ENCODE peak calls at places on chromosome 1, in six cellular contexts. N, X, T, H, E and S are unnamed samples.

GRCh38 chr1:201136696-201137392 is 9.9 kb upstream of the ASCL5 start:
- DNase-seq in N (no peak), X (no peak), T (no peak), H (no peak), E (no peak), S (no peak)

GRCh38 chr1:24052119-24052695 is 59.7 kb downstream of the MYOM3 start:
- DNase-seq in N (peak), X (no peak), T (peak), H (no peak), E (no peak), S (no peak)

GRCh38 chr1:50060279-50060678 is 36.5 kb upstream of the AGBL4 start:
- DNase-seq in N (no peak), X (peak), T (no peak), H (no peak), E (no peak), S (no peak)

GRCh38 chr1:96703186-96703585 is 18.4 kb upstream of the PTBP2 start:
- DNase-seq in N (peak), X (peak), T (peak), H (no peak), E (no peak), S (no peak)

GRCh38 chr1:152774875-152775274 is at the start of gene LCE1F:
- DNase-seq in N (no peak), X (no peak), T (no peak), H (no peak), E (no peak), S (no peak)

GRCh38 chr1:234009668-234010067 is 105.2 kb downstream of the SLC35F3 start:
- DNase-seq in N (no peak), X (no peak), T (no peak), H (no peak), E (no peak), S (no peak)

GRCh38 chr1:16621300-16621658 is 7.9 kb upstream of the NBPF1 start:
- DNase-seq in N (no peak), X (no peak), T (no peak), H (no peak), E (no peak), S (no peak)

GRCh38 chr1:111719135-111719534 is 20.1 kb downstream of the INKA2 start:
- DNase-seq in N (no peak), X (no peak), T (no peak), H (no peak), E (no peak), S (no peak)

GRCh38 chr1:24321712-24322635 is 2.8 kb downstream of the GRHL3 start:
- DNase-seq in N (peak), X (peak), T (peak), H (peak), E (peak), S (peak)

GRCh38 chr1:107829083-107829771 is 135.8 kb downstream of the VAV3 start:
- DNase-seq in N (no peak), X (peak), T (no peak), H (no peak), E (no peak), S (no peak)

GRCh38 chr1:64006276-64007051 is 197.0 kb upstream of the UBE2U start:
- DNase-seq in N (peak), X (peak), T (peak), H (no peak), E (peak), S (no peak)

GRCh38 chr1:32014937-32015363 is 1.3 kb downstream of the KHDRBS1 start:
- DNase-seq in N (no peak), X (no peak), T (no peak), H (no peak), E (no peak), S (no peak)

GRCh38 chr1:52663716-52664115 is 30.7 kb downstream of the SHISAL2A start:
- DNase-seq in N (peak), X (no peak), T (no peak), H (no peak), E (no peak), S (no peak)

GRCh38 chr1:226406401-226406881 is 1.5 kb downstream of the PARP1 start:
- DNase-seq in N (peak), X (peak), T (peak), H (peak), E (peak), S (no peak)

GRCh38 chr1:173554541-173555250 is 48.2 kb downstream of the SLC9C2 start:
- DNase-seq in N (no peak), X (no peak), T (no peak), H (no peak), E (peak), S (no peak)

GRCh38 chr1:116853680-116854191 is 56.0 kb upstream of the PTGFRN start:
- DNase-seq in N (peak), X (peak), T (peak), H (no peak), E (peak), S (peak)

GRCh38 chr1:97680894-97681293 is 239.9 kb downstream of the DPYD start:
- DNase-seq in N (peak), X (no peak), T (peak), H (no peak), E (no peak), S (no peak)

GRCh38 chr1:164613176-164613575 is 54.2 kb downstream of the PBX1 start:
- DNase-seq in N (no peak), X (peak), T (no peak), H (no peak), E (peak), S (no peak)

GRCh38 chr1:118304722-118305344 is 119.8 kb upstream of the SPAG17 start:
- DNase-seq in N (peak), X (peak), T (no peak), H (no peak), E (peak), S (peak)

GRCh38 chr1:90340604-90341003 is 345.7 kb downstream of the ZNF326 start:
- DNase-seq in N (no peak), X (no peak), T (no peak), H (no peak), E (no peak), S (no peak)

GRCh38 chr1:183945432-183946308 is 91.9 kb downstream of the COLGALT2 start:
- DNase-seq in N (no peak), X (no peak), T (no peak), H (no peak), E (no peak), S (no peak)

DNA sequence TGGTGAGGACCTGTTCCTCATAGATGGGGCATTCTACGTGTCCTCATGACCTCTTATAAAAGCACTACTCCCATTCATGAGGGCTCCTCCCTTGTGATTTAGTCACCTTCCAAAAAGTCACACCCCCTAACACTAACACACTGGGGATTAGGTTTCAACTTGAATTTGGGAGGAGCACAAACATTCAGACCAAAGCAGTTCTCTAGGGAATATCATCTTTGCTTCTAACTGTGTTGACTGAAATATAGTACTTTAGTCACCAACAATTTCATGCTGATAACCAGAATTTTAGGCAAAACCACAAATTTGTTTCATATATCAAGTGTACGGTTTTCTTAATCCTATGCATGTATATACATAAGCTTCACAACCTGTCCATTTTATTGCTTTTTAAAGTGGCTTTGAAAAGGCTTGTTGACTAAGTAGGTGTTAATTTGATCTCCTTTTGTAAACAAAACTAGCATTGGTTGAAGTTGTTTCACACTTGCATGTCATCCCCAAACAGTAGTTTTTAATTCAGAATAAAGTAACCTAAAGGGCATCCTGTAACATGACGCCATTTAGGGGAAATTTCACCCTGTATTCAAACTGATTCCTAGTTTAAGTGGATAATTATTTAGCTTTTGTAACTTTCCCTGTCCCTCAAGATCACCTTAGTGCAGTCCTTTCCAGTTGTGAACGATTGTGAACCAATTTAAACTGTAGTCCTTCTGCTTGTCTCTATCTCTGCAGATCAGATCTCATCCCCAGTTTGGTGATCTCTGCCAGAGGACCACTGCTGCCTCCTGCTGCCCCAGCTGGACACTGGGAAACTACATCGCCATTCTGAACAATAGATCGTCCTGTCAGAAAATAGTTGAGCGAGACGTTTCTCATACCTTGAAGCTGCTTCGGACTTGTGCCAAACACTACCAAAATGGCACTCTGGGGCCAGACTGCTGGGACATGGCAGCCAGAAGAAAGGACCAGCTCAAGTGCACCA is 141.1 kb downstream of the TLR5 start:
- DNase-seq in N (peak), X (no peak), T (no peak), H (no peak), E (peak), S (no peak)
- TF ChIP-seq CTCF in N (peak), X (peak), T (peak), H (no peak), E (no peak), S (no peak)

DNA sequence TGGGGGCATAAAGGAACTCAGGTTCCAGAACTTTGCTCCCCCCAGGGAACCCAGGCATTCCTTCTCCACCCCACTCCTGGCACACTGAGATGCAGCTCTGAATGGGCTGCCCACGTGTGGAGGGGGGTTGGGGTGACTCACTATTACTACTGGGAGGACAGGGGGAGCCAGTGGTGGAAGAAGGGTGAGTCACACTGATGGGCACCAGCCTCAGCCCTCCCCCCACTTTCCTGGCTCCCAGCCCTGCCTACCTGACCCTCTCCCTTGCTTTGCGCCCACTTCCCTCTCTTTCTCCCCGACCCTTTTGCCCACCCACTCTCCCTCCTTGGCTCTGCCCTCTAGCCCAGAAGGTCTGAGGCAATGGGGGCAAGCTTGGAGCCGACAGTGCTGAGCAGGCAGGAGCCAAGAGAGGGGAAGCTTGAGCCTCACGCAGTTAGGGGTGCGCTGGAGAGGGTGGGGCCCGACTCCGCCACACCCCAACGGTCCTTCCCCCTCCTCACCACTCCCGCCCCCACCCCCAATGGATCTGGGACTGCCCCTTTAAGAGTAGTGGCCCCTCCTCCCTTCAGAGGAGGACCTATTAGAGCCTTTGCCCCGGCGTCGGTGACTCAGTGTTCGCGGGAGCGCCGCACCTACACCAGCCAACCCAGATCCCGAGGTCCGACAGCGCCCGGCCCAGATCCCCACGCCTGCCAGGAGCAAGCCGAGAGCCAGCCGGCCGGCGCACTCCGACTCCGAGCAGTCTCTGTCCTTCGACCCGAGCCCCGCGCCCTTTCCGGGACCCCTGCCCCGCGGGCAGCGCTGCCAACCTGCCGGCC is at the start of gene LMNA:
- DNase-seq in N (peak), X (peak), T (peak), H (peak), E (peak), S (peak)
- TF ChIP-seq CTCF in N (no peak), X (no peak), T (no peak), H (no peak), E (no peak), S (no peak)

DNA sequence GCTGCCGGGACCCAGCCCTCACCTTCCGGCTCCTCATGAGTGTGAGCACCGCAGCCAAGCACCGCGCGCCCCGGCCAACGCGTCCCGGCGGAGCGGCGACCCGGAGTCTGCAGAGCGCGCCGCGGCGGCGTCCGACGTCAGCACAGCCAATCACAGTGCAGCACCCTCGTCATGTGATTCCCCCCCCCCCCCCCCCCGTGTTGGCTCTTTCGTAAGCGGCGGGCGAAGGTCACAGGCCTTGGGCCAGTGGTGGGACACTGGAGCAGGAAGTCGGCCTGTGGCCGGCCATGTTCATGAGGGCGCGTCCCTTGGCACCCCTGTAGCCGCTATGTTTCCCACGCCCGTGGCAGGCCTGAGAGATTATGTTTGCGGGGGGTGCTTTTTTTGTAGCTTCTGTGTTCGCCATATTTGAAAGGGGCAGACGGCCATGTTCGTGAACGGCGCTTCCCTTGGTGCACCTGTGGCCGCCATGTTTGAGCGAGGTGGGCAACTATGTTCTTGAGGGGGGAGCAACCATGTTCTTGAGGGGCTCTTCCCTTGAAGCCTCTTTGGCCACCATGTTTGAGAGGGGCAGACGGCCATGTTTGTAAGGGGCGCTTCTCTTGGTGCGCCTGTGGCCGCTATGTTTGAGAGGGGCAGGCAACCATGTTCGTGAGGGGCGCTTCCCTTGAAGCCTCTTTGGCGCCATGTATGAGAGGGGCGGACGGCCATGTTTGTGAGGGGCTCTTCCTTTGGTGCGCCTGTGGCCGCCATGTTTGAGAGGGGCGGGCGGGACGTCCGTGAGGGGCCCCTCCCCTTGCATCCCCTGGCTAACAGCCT is at the start of gene C1orf174:
- DNase-seq in N (peak), X (peak), T (peak), H (peak), E (peak), S (peak)
- TF ChIP-seq CTCF in N (no peak), X (no peak), T (no peak), H (no peak), E (no peak), S (no peak)

DNA sequence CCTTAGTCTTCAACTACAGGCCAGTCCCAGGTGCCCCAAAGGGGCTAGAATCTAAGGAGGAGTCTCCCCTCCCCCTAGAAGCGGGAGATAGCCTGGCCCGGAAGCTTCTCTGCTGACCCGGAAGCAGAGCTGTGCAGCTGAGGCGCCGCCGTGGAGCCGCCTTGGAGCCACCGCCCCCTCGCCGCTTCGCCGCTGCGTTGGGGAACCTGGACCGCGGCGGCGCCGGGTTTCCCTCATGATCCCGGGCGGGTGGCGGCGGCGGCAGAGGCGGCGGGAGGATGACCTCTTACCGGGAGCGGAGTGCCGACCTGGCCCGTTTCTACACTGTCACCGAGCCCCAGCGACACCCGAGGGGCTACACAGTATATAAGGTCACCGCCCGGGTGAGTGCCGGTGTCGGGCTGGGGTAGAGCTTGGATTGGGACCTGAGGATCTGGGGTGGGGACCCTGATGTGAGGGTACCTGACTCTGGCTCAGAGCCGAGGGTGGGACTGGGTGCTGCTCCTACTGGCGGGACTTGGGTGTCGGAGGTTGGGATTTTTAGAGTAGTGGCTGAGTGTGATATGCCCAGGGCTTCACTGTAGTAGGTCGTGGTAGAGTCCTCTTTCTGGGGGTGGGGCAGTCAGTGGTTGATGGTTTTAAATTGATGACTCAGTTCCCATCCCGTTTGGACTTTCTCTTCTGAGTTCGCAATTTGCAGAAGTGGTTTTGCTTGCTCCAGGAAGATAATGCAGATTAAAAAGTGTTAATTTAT is at the start of gene RPS6KC1:
- DNase-seq in N (peak), X (peak), T (peak), H (peak), E (peak), S (peak)
- TF ChIP-seq CTCF in N (peak), X (peak), T (no peak), H (no peak), E (no peak), S (no peak)

GRCh38 chr1:94783342-94784264 is 36.6 kb upstream of the SLC44A3 start:
- DNase-seq in N (peak), X (peak), T (peak), H (peak), E (no peak), S (no peak)
- TF ChIP-seq CTCF in N (no peak), X (no peak), T (no peak), H (no peak), E (no peak), S (no peak)

GRCh38 chr1:162878000-162878596 is 17.1 kb upstream of the CCDC190 start:
- DNase-seq in N (peak), X (peak), T (peak), H (no peak), E (peak), S (peak)

GRCh38 chr1:162877412-162877811 is 16.4 kb upstream of the CCDC190 start:
- DNase-seq in N (no peak), X (no peak), T (no peak), H (no peak), E (no peak), S (no peak)

GRCh38 chr1:162876751-162877150 is 15.8 kb upstream of the CCDC190 start:
- DNase-seq in N (no peak), X (no peak), T (no peak), H (no peak), E (no peak), S (no peak)

GRCh38 chr1:162872981-162873380 is 12.0 kb upstream of the CCDC190 start:
- DNase-seq in N (peak), X (no peak), T (no peak), H (no peak), E (no peak), S (no peak)

DNA sequence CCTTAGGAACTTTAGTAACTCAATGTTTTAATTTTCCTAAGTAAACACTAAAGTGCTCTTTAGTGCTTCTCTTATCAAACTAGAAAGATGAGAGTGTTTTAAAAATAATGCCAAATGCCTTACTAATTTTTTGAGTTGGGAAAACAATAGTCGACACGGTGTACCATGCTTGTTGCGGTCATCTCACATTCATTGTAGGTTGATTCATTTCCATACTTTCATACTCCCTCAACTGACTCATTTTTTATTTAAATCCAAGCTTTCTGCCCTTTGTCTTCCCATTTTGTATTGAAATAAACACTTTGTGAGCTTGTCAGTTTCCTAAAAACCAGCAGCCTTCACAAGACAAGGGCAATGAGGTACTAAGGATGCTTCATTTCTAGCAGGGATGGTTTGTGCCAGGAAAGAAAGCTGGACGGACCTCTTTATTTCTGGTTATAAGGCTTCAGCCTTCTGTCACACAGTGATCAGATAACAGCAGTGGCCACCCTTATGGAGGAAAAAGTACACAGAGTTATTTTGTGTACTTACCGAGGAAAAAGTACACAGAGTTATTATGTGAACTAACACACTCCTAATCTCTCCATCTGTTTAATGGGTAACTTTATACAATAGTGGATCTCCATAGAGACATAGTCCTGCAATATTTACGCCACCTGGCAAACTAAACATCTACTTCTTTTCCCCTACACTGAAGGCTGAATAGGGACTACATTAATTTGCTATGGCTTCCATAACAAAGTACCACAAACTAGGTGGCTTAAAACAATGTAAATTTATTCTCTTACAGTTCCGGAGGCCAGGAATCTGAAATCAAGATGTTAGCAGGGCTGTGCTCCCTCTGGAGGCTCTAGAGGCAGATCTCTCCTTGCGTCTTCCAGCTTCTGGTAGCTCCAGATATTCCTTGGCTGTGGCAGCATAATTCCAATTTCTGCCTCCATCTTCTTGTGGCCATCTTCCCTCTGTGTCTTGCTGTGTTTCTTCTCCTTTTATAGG is 13.0 kb upstream of the CCDC190 start:
- DNase-seq in N (peak), X (peak), T (peak), H (no peak), E (no peak), S (no peak)
- TF ChIP-seq CTCF in N (peak), X (peak), T (peak), H (no peak), E (no peak), S (no peak)